ENCODE peak calls at places on chromosomes 7 and 10, in six cellular contexts. One of them, this sample, is unnamed.

GRCh38 chr7:134826105-134826504 is 46.7 kb downstream of the CALD1 start:
- DNase-seq in transverse colon: no peak
- DNase-seq in Daoy: peak
- DNase-seq in activated CD4-positive, alpha-beta T cell treated with anti-CD3 and anti-CD28 coated beads, Interleukin-2, amount 50 U/mL, for 24 hours: no peak
- DNase-seq in activated effector memory CD4-positive, alpha-beta T cell treated with Interleukin-2 at 50 U/mL for 16 hours: no peak
- DNase-seq in GM18507: no peak
- DNase-seq in this sample: no peak

GRCh38 chr7:28550580-28551205 is 138.4 kb downstream of the CREB5 start:
- DNase-seq in activated CD4-positive, alpha-beta T cell treated with anti-CD3 and anti-CD28 coated beads, Interleukin-2, amount 50 U/mL, for 24 hours: no peak
- DNase-seq in Daoy: no peak
- DNase-seq in transverse colon: no peak
- DNase-seq in GM18507: no peak
- DNase-seq in activated effector memory CD4-positive, alpha-beta T cell treated with Interleukin-2 at 50 U/mL for 16 hours: no peak
- DNase-seq in this sample: no peak

GRCh38 chr7:29147821-29148220 is 1.5 kb upstream of the CPVL start:
- DNase-seq in activated effector memory CD4-positive, alpha-beta T cell treated with Interleukin-2 at 50 U/mL for 16 hours: no peak
- DNase-seq in activated CD4-positive, alpha-beta T cell treated with anti-CD3 and anti-CD28 coated beads, Interleukin-2, amount 50 U/mL, for 24 hours: no peak
- DNase-seq in GM18507: no peak
- DNase-seq in transverse colon: no peak
- DNase-seq in Daoy: no peak
- DNase-seq in this sample: no peak

GRCh38 chr10:99958287-99958686 is 51.5 kb downstream of the DNMBP start:
- DNase-seq in transverse colon: no peak
- DNase-seq in activated effector memory CD4-positive, alpha-beta T cell treated with Interleukin-2 at 50 U/mL for 16 hours: no peak
- DNase-seq in activated CD4-positive, alpha-beta T cell treated with anti-CD3 and anti-CD28 coated beads, Interleukin-2, amount 50 U/mL, for 24 hours: no peak
- DNase-seq in Daoy: no peak
- DNase-seq in GM18507: no peak
- DNase-seq in this sample: no peak

GRCh38 chr7:46996972-46997371 is 584.9 kb downstream of the TNS3 start:
- DNase-seq in activated CD4-positive, alpha-beta T cell treated with anti-CD3 and anti-CD28 coated beads, Interleukin-2, amount 50 U/mL, for 24 hours: no peak
- DNase-seq in GM18507: no peak
- DNase-seq in activated effector memory CD4-positive, alpha-beta T cell treated with Interleukin-2 at 50 U/mL for 16 hours: no peak
- DNase-seq in Daoy: no peak
- DNase-seq in transverse colon: no peak
- DNase-seq in this sample: no peak

GRCh38 chr7:117034851-117035462 is 81.7 kb downstream of the ST7 start:
- DNase-seq in activated CD4-positive, alpha-beta T cell treated with anti-CD3 and anti-CD28 coated beads, Interleukin-2, amount 50 U/mL, for 24 hours: no peak
- DNase-seq in GM18507: no peak
- DNase-seq in activated effector memory CD4-positive, alpha-beta T cell treated with Interleukin-2 at 50 U/mL for 16 hours: no peak
- DNase-seq in Daoy: no peak
- DNase-seq in transverse colon: no peak
- DNase-seq in this sample: no peak

GRCh38 chr10:124119933-124120332 is 26.5 kb upstream of the CHST15 start:
- DNase-seq in activated effector memory CD4-positive, alpha-beta T cell treated with Interleukin-2 at 50 U/mL for 16 hours: no peak
- DNase-seq in GM18507: no peak
- DNase-seq in activated CD4-positive, alpha-beta T cell treated with anti-CD3 and anti-CD28 coated beads, Interleukin-2, amount 50 U/mL, for 24 hours: no peak
- DNase-seq in Daoy: no peak
- DNase-seq in transverse colon: no peak
- DNase-seq in this sample: no peak

GRCh38 chr7:135962802-135963201 is 14.4 kb downstream of the MTPN start:
- DNase-seq in activated CD4-positive, alpha-beta T cell treated with anti-CD3 and anti-CD28 coated beads, Interleukin-2, amount 50 U/mL, for 24 hours: no peak
- DNase-seq in Daoy: no peak
- DNase-seq in activated effector memory CD4-positive, alpha-beta T cell treated with Interleukin-2 at 50 U/mL for 16 hours: no peak
- DNase-seq in transverse colon: no peak
- DNase-seq in GM18507: no peak
- DNase-seq in this sample: no peak

GRCh38 chr10:132113766-132114365 is 48.1 kb downstream of the JAKMIP3 start:
- DNase-seq in activated CD4-positive, alpha-beta T cell treated with anti-CD3 and anti-CD28 coated beads, Interleukin-2, amount 50 U/mL, for 24 hours: no peak
- DNase-seq in Daoy: no peak
- DNase-seq in transverse colon: no peak
- DNase-seq in activated effector memory CD4-positive, alpha-beta T cell treated with Interleukin-2 at 50 U/mL for 16 hours: no peak
- DNase-seq in GM18507: no peak
- DNase-seq in this sample: no peak

GRCh38 chr7:101993311-101993710 is 175.9 kb downstream of the CUX1 start:
- DNase-seq in activated effector memory CD4-positive, alpha-beta T cell treated with Interleukin-2 at 50 U/mL for 16 hours: no peak
- DNase-seq in GM18507: no peak
- DNase-seq in activated CD4-positive, alpha-beta T cell treated with anti-CD3 and anti-CD28 coated beads, Interleukin-2, amount 50 U/mL, for 24 hours: no peak
- DNase-seq in transverse colon: no peak
- DNase-seq in Daoy: no peak
- DNase-seq in this sample: no peak

This sample was measured in anterior cingulate cortex.